ENCODE peak calls at places on chromosomes 11 and 22, in six cellular contexts. R is T-helper 2 cell, N is amygdala, F is HT1080, Q is iPS-NIHi11, D is immature natural killer cell. C is an unnamed sample.

GRCh38 chr11:31141804-31142203 is 227.7 kb downstream of the DCDC1 start:
- DNase-seq in D (no peak), F (no peak), N (no peak), Q (no peak), R (no peak), C (no peak)

GRCh38 chr11:78231962-78232459 is 43.3 kb downstream of the USP35 start:
- DNase-seq in F (peak), R (no peak), D (no peak), N (no peak), Q (no peak), C (no peak)

GRCh38 chr22:31829505-31829904 is 75.7 kb downstream of the DEPDC5 start:
- DNase-seq in R (peak), F (peak), D (no peak), Q (no peak), N (no peak), C (no peak)

GRCh38 chr11:127627629-127628462 is 627.3 kb upstream of the KIRREL3 start:
- DNase-seq in N (no peak), Q (no peak), F (no peak), R (no peak), D (no peak), C (no peak)

GRCh38 chr22:42553475-42554361 is at the start of gene SERHL2:
- DNase-seq in D (peak), F (no peak), N (peak), R (peak), Q (peak), C (peak)

GRCh38 chr11:101881586-101881985 is 33.2 kb upstream of the CEP126 start:
- DNase-seq in N (no peak), R (no peak), D (no peak), Q (no peak), F (no peak), C (no peak)

GRCh38 chr22:36377022-36377631 is 10.6 kb downstream of the MYH9 start:
- DNase-seq in Q (no peak), R (no peak), F (no peak), N (no peak), D (peak), C (peak)

GRCh38 chr11:44261800-44262591 is 47.9 kb downstream of the ALX4 start:
- DNase-seq in N (no peak), Q (no peak), D (no peak), R (no peak), F (no peak), C (no peak)

GRCh38 chr11:17734418-17734911 is at the start of gene KCNC1:
- DNase-seq in R (no peak), Q (peak), D (no peak), N (no peak), F (no peak), C (no peak)

GRCh38 chr11:9568854-9569587 is 4.4 kb upstream of the WEE1 start:
- DNase-seq in F (peak), R (no peak), D (no peak), N (no peak), Q (peak), C (peak)

GRCh38 chr11:65279713-65280459 is 18.1 kb downstream of the POLA2 start:
- DNase-seq in D (no peak), R (peak), N (no peak), Q (no peak), F (peak), C (no peak)

GRCh38 chr22:48902983-48903650 is 924.6 kb downstream of the BRD1 start:
- DNase-seq in N (no peak), R (no peak), Q (no peak), D (no peak), F (no peak), C (no peak)

GRCh38 chr11:95585071-95585751 is 204.4 kb downstream of the FAM76B start:
- DNase-seq in Q (no peak), D (no peak), N (no peak), F (no peak), R (no peak), C (no peak)

GRCh38 chr11:74681686-74682651 is 49.3 kb downstream of the CHRDL2 start:
- DNase-seq in F (no peak), R (no peak), D (no peak), Q (no peak), N (no peak), C (no peak)

GRCh38 chr11:56885182-56885581 is 103.5 kb upstream of the OR5AK2 start:
- DNase-seq in Q (peak), D (no peak), R (no peak), F (no peak), N (no peak), C (no peak)

GRCh38 chr11:5380740-5381342 is 2.8 kb upstream of the OR51M1 start:
- DNase-seq in R (no peak), N (no peak), Q (peak), D (no peak), F (peak), C (no peak)

GRCh38 chr22:45602824-45603301 is 68.8 kb upstream of the ATXN10 start:
- DNase-seq in F (peak), D (no peak), R (no peak), N (no peak), Q (peak), C (no peak)

GRCh38 chr22:37284807-37285355 is 2.6 kb downstream of the CYTH4 start:
- DNase-seq in R (no peak), Q (no peak), D (peak), N (no peak), F (no peak), C (peak)

GRCh38 chr11:86722041-86722440 is 49.6 kb upstream of the ME3 start:
- DNase-seq in F (peak), N (no peak), D (no peak), R (no peak), Q (no peak), C (no peak)

GRCh38 chr11:832529-833113 is at the start of gene CD151:
- DNase-seq in F (peak), Q (peak), R (no peak), N (no peak), D (no peak), C (peak)

GRCh38 chr22:36097880-36098279 is 62.7 kb downstream of the APOL3 start:
- DNase-seq in F (no peak), Q (no peak), D (no peak), R (no peak), N (no peak), C (no peak)

GRCh38 chr11:59875856-59876519 is 2.6 kb upstream of the OOSP3 start:
- DNase-seq in N (no peak), F (no peak), Q (no peak), R (no peak), D (no peak), C (no peak)

GRCh38 chr11:70091651-70092050 is 13.5 kb downstream of the ANO1 start:
- DNase-seq in R (no peak), D (no peak), N (no peak), Q (no peak), F (no peak), C (no peak)

GRCh38 chr11:94800394-94800793 is 32.2 kb downstream of the AMOTL1 start:
- DNase-seq in N (no peak), F (no peak), Q (no peak), D (no peak), R (no peak), C (no peak)

GRCh38 chr22:21857501-21857914 is 9.9 kb downstream of the MAPK1 start:
- DNase-seq in D (no peak), F (no peak), Q (no peak), N (no peak), R (no peak), C (no peak)

GRCh38 chr11:16818284-16818683 is 79.8 kb downstream of the C11orf58 start:
- DNase-seq in Q (no peak), R (no peak), N (no peak), D (no peak), F (peak), C (no peak)

GRCh38 chr11:61955031-61955415 is 4.9 kb downstream of the BEST1 start:
- DNase-seq in F (no peak), Q (peak), N (no peak), R (no peak), D (no peak), C (no peak)

GRCh38 chr11:119663279-119663678 is 65.7 kb downstream of the NECTIN1 start:
- DNase-seq in Q (no peak), R (no peak), N (no peak), F (no peak), D (no peak), C (no peak)

GRCh38 chr22:21651521-21652009 is 9.5 kb downstream of the SDF2L1 start:
- DNase-seq in F (no peak), Q (peak), D (no peak), N (no peak), R (no peak), C (no peak)

GRCh38 chr11:81007046-81007445 is 1566.2 kb upstream of the TENM4 start:
- DNase-seq in F (peak), D (no peak), Q (no peak), N (no peak), R (no peak), C (no peak)